ENCODE peak calls at places on chromosomes 1 and 21, in six cellular contexts. K is IMR-90, F is tibial nerve, Z is tibial artery, L is PC-3, Q is OCI-LY7. V is an unnamed sample.

GRCh38 chr1:214958491-214958890 is 124.0 kb upstream of the KCNK2 start:
- DNase-seq in K (peak), F (no peak), Z (no peak), L (no peak), Q (no peak), V (no peak)

GRCh38 chr1:35220976-35221375 is 28.0 kb upstream of the SFPQ start:
- DNase-seq in K (no peak), F (no peak), Z (no peak), L (peak), Q (peak), V (no peak)

GRCh38 chr1:224080082-224080774 is 33.7 kb upstream of the FBXO28 start:
- DNase-seq in K (peak), F (no peak), Z (no peak), L (peak), Q (no peak), V (no peak)

GRCh38 chr1:7442918-7443317 is 328.2 kb upstream of the VAMP3 start:
- DNase-seq in K (no peak), F (no peak), Z (no peak), L (no peak), Q (no peak), V (no peak)

GRCh38 chr21:28636988-28637691 is 355.5 kb downstream of the LTN1 start:
- DNase-seq in K (peak), F (no peak), Z (no peak), L (peak), Q (no peak), V (no peak)

GRCh38 chr1:18384477-18384876 is 96.3 kb upstream of the KLHDC7A start:
- DNase-seq in K (no peak), F (no peak), Z (no peak), L (no peak), Q (no peak), V (no peak)

GRCh38 chr1:40039245-40039756 is 1.2 kb upstream of the CAP1 start:
- DNase-seq in K (peak), F (peak), Z (no peak), L (peak), Q (peak), V (no peak)

GRCh38 chr1:156262461-156263287 is 14.8 kb upstream of the PAQR6 start:
- DNase-seq in K (peak), F (no peak), Z (no peak), L (peak), Q (no peak), V (no peak)

GRCh38 chr1:25563330-25564215 is 20.2 kb downstream of the LDLRAP1 start:
- DNase-seq in K (no peak), F (no peak), Z (no peak), L (no peak), Q (no peak), V (no peak)

GRCh38 chr1:2425875-2426274 is 13.5 kb upstream of the PEX10 start:
- DNase-seq in K (no peak), F (no peak), Z (no peak), L (no peak), Q (no peak), V (no peak)

GRCh38 chr1:206503591-206504362 is 3.6 kb upstream of the RASSF5 start:
- DNase-seq in K (peak), F (peak), Z (peak), L (peak), Q (no peak), V (peak)

GRCh38 chr1:4650486-4650885 is 3.9 kb upstream of the AJAP1 start:
- DNase-seq in K (no peak), F (no peak), Z (no peak), L (peak), Q (peak), V (no peak)

GRCh38 chr1:175152006-175152652 is 40.4 kb downstream of the KIAA0040 start:
- DNase-seq in K (peak), F (peak), Z (peak), L (peak), Q (peak), V (no peak)

GRCh38 chr1:57620589-57620988 is 196.7 kb upstream of the DAB1 start:
- DNase-seq in K (no peak), F (no peak), Z (no peak), L (no peak), Q (no peak), V (no peak)

GRCh38 chr21:31872452-31873274 is at the start of gene HUNK:
- DNase-seq in K (peak), F (no peak), Z (no peak), L (no peak), Q (peak), V (peak)
- TF ChIP-seq CTCF in K (peak), F (no peak), Z (no peak), L (no peak), Q (no peak), V (no peak)

GRCh38 chr1:1014896-1015681 is 1.8 kb downstream of the ISG15 start:
- DNase-seq in K (no peak), F (no peak), Z (no peak), L (peak), Q (peak), V (no peak)
- H3K4me3 ChIP-seq in K (no peak), F (no peak), Z (peak), L (peak), Q (peak), V (no peak)

GRCh38 chr1:3630914-3631313 is 6.1 kb downstream of the TPRG1L start:
- DNase-seq in K (no peak), F (no peak), Z (no peak), L (no peak), Q (no peak), V (no peak)
- H3K27ac ChIP-seq in K (no peak), F (no peak), Z (no peak), L (no peak), Q (no peak), V (no peak)

DNA sequence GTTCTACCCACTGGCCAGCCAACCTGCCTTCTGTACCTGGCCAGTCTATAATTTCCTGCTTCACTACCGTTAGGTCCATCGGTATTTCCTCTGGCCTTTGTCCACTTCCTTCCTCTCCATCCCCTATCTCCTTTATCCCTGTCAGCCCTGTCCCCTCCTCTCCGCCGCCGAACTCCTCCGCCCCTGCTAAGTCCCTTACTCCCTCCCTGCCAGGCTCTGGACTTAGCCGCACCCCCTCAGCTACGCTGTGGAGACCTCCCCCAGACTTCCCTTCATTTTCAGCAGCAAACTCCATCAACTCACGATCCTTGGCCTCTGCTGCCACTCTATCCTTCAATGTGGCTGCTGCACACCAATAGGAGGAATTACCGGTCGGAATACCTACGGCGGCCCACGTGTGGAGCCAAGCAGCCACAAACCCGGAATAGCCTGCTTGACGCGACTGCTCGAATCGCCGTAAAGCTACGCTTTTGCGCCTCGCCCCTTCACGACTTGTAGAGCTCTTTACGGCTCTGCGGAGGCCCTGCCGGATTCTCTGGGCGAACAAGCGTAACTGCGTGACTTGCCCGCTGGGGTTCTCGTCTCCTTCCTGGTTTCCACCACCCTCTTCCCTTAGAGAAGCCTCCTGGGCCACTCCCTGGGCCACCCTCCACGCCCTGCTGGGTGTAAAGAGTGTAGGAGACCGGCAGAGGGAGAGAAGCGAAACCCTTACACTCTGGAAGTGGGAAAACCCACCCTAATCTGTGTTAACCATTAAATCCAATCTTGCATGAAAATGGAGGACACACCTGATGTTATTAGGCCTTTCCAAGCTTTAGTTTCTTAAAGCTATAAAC is at the start of gene ZNHIT6:
- DNase-seq in K (peak), F (peak), Z (peak), L (peak), Q (peak), V (peak)
- TF ChIP-seq CTCF in K (peak), F (peak), Z (peak), L (peak), Q (peak), V (no peak)

GRCh38 chr1:3609016-3609768 is 2.1 kb downstream of the MEGF6 start:
- DNase-seq in K (no peak), F (no peak), Z (no peak), L (no peak), Q (no peak), V (no peak)

GRCh38 chr1:3611170-3612019 is at the start of gene MEGF6:
- DNase-seq in K (peak), F (no peak), Z (no peak), L (peak), Q (no peak), V (no peak)

GRCh38 chr1:3610823-3611169 is 512 bp downstream of the MEGF6 start:
- DNase-seq in K (no peak), F (no peak), Z (no peak), L (no peak), Q (no peak), V (no peak)

GRCh38 chr1:3609769-3610157 is 1.5 kb downstream of the MEGF6 start:
- DNase-seq in K (no peak), F (no peak), Z (no peak), L (no peak), Q (no peak), V (no peak)

GRCh38 chr1:3610165-3610822 is 1.0 kb downstream of the MEGF6 start:
- DNase-seq in K (no peak), F (no peak), Z (no peak), L (no peak), Q (no peak), V (no peak)
- H3K4me3 ChIP-seq in K (no peak), F (peak), Z (no peak), L (peak), Q (no peak), V (peak)

GRCh38 chr1:150155413-150156071 is 5.8 kb downstream of the PLEKHO1 start:
- DNase-seq in K (no peak), F (no peak), Z (no peak), L (no peak), Q (no peak), V (no peak)
- H3K27ac ChIP-seq in K (peak), F (no peak), Z (peak), L (no peak), Q (peak), V (peak)

V was measured in coronary artery.